ENCODE peak calls at places on chromosomes 12 and 14, in ten cellular contexts. R is T-helper 2 cell; K is HS-27A; F is stimulated activated CD8-positive, alpha-beta memory T cell treated with anti-CD3 and anti-CD28 coated beads, Interleukin-12 subunit alpha, Interleukin-12 subunit beta, amount 100 ng/mL, for 1 hour; V is cerebellar nuclear complex; B is AG04449; S is mucosa of descending colon; Q is GDM1; W is heart right ventricle; N is AG10803. P is an unnamed sample.

GRCh38 chr12:101697197-101697929 is at the start of gene CHPT1:
- DNase-seq in R (peak), K (no peak), F (peak), V (no peak), B (no peak), S (peak), Q (peak), W (peak), N (peak), P (peak)

GRCh38 chr12:111174283-111175108 is 194.4 kb downstream of the PHETA1 start:
- DNase-seq in R (no peak), K (no peak), F (no peak), V (no peak), B (no peak), S (no peak), Q (peak), W (no peak), N (no peak), P (no peak)

GRCh38 chr14:53444677-53445312 is 291.7 kb upstream of the DDHD1 start:
- DNase-seq in R (no peak), K (no peak), F (no peak), V (no peak), B (no peak), S (no peak), Q (no peak), W (no peak), N (no peak), P (no peak)

GRCh38 chr12:52615208-52615868 is 3.0 kb downstream of the KRT73 start:
- DNase-seq in R (no peak), K (no peak), F (no peak), V (no peak), B (no peak), S (no peak), Q (peak), W (no peak), N (peak), P (no peak)

GRCh38 chr14:104723651-104724406 is at the start of gene ADSS1:
- DNase-seq in R (peak), K (peak), F (peak), V (no peak), B (no peak), S (peak), Q (peak), W (peak), N (peak), P (peak)

GRCh38 chr12:77062846-77063461 is 2.4 kb downstream of the E2F7 start:
- DNase-seq in R (no peak), K (no peak), F (no peak), V (no peak), B (no peak), S (no peak), Q (no peak), W (no peak), N (no peak), P (peak)

GRCh38 chr12:612293-612692 is 51.0 kb downstream of the NINJ2 start:
- DNase-seq in R (no peak), K (no peak), F (no peak), V (no peak), B (no peak), S (no peak), Q (no peak), W (no peak), N (no peak), P (no peak)

GRCh38 chr12:38983117-38983571 is 77.8 kb upstream of the CPNE8 start:
- DNase-seq in R (no peak), K (no peak), F (no peak), V (no peak), B (no peak), S (no peak), Q (no peak), W (no peak), N (peak), P (no peak)

GRCh38 chr12:47781479-47782371 is 8.7 kb downstream of the SLC48A1 start:
- DNase-seq in R (no peak), K (no peak), F (no peak), V (peak), B (no peak), S (peak), Q (no peak), W (no peak), N (no peak), P (no peak)

GRCh38 chr14:91383439-91383838 is 34.2 kb downstream of the CCDC88C start:
- DNase-seq in R (no peak), K (no peak), F (no peak), V (no peak), B (no peak), S (no peak), Q (no peak), W (no peak), N (no peak), P (no peak)

GRCh38 chr12:19964549-19964948 is 403.8 kb upstream of the PDE3A start:
- DNase-seq in R (no peak), K (peak), F (no peak), V (no peak), B (no peak), S (no peak), Q (no peak), W (no peak), N (peak), P (no peak)

GRCh38 chr12:130086248-130086647 is 76.0 kb upstream of the FZD10 start:
- DNase-seq in R (no peak), K (no peak), F (no peak), V (no peak), B (no peak), S (no peak), Q (no peak), W (no peak), N (no peak), P (no peak)

GRCh38 chr12:32344047-32344446 is 55.3 kb upstream of the FGD4 start:
- DNase-seq in R (no peak), K (no peak), F (no peak), V (no peak), B (no peak), S (no peak), Q (no peak), W (no peak), N (no peak), P (no peak)

GRCh38 chr12:94326727-94327126 is 132.9 kb downstream of the CEP83 start:
- DNase-seq in R (no peak), K (peak), F (no peak), V (no peak), B (peak), S (no peak), Q (no peak), W (no peak), N (peak), P (no peak)

GRCh38 chr12:45655186-45655585 is 74.3 kb upstream of the ARID2 start:
- DNase-seq in R (peak), K (no peak), F (peak), V (no peak), B (no peak), S (no peak), Q (no peak), W (no peak), N (no peak), P (no peak)

GRCh38 chr12:42124764-42125371 is 19.8 kb downstream of the GXYLT1 start:
- DNase-seq in R (no peak), K (no peak), F (no peak), V (no peak), B (no peak), S (no peak), Q (no peak), W (no peak), N (no peak), P (no peak)

GRCh38 chr12:40435251-40435650 is 210.5 kb downstream of the LRRK2 start:
- DNase-seq in R (no peak), K (no peak), F (no peak), V (no peak), B (no peak), S (no peak), Q (no peak), W (no peak), N (no peak), P (no peak)

GRCh38 chr12:104498211-104498801 is 41.6 kb downstream of the CHST11 start:
- DNase-seq in R (peak), K (no peak), F (no peak), V (no peak), B (no peak), S (no peak), Q (no peak), W (no peak), N (peak), P (no peak)

GRCh38 chr12:107570721-107571120 is 114.9 kb upstream of the PWP1 start:
- DNase-seq in R (no peak), K (no peak), F (no peak), V (no peak), B (no peak), S (no peak), Q (no peak), W (no peak), N (peak), P (peak)